ENCODE peak calls at places on chromosomes 13 and 19, in four cellular contexts. P, Z, S and F are unnamed samples. For H3K4me1, the result is how much of the 10 kb centered on the place peaks cover.

GRCh38 chr13:109715902-109716301 is 70.5 kb downstream of the IRS2 start:
- DNase-seq in P (no peak), Z (peak), S (no peak), F (no peak)

GRCh38 chr19:28727133-28727834 is 485.7 kb downstream of the UQCRFS1 start:
- DNase-seq in P (no peak), Z (no peak), S (no peak), F (peak)

GRCh38 chr19:30009013-30009412 is 67.0 kb downstream of the URI1 start:
- DNase-seq in P (no peak), Z (no peak), S (no peak), F (no peak)

GRCh38 chr13:85798999-85799646 is at the start of gene SLITRK6:
- DNase-seq in P (no peak), Z (no peak), S (no peak), F (no peak)

GRCh38 chr19:518292-519231 is 11.3 kb downstream of the TPGS1 start:
- DNase-seq in P (no peak), Z (peak), S (no peak), F (peak)

GRCh38 chr13:109157275-109157674 is 527.9 kb downstream of the MYO16 start:
- DNase-seq in P (no peak), Z (no peak), S (no peak), F (no peak)

GRCh38 chr19:5967994-5968430 is 9.9 kb downstream of the RANBP3 start:
- DNase-seq in P (peak), Z (no peak), S (no peak), F (peak)

GRCh38 chr13:81957121-81957520 is 1616.2 kb upstream of the SPRY2 start:
- DNase-seq in P (no peak), Z (no peak), S (no peak), F (no peak)

GRCh38 chr13:75123428-75123827 is 358.5 kb downstream of the TBC1D4 start:
- DNase-seq in P (no peak), Z (no peak), S (no peak), F (no peak)

GRCh38 chr13:110946171-110946570 is 31.3 kb upstream of the ANKRD10 start:
- DNase-seq in P (no peak), Z (no peak), S (no peak), F (no peak)

GRCh38 chr13:75372517-75372916 is 109.5 kb downstream of the TBC1D4 start:
- DNase-seq in P (peak), Z (no peak), S (no peak), F (peak)

GRCh38 chr19:7506385-7507328 is 9.2 kb upstream of the ZNF358 start:
- DNase-seq in P (peak), Z (peak), S (peak), F (no peak)

GRCh38 chr13:23159205-23159586 is 21.6 kb upstream of the SGCG start:
- DNase-seq in P (no peak), Z (peak), S (no peak), F (no peak)

GRCh38 chr19:15829786-15830185 is 14.3 kb upstream of the OR10H1 start:
- DNase-seq in P (no peak), Z (no peak), S (no peak), F (no peak)

GRCh38 chr19:15831626-15832025 is 16.2 kb upstream of the OR10H1 start:
- DNase-seq in P (no peak), Z (no peak), S (no peak), F (no peak)

GRCh38 chr19:15829277-15829770 is 13.9 kb upstream of the OR10H1 start:
- DNase-seq in P (no peak), Z (no peak), S (no peak), F (no peak)

GRCh38 chr19:15825753-15826152 is 10.3 kb upstream of the OR10H1 start:
- DNase-seq in P (no peak), Z (no peak), S (no peak), F (no peak)

DNA sequence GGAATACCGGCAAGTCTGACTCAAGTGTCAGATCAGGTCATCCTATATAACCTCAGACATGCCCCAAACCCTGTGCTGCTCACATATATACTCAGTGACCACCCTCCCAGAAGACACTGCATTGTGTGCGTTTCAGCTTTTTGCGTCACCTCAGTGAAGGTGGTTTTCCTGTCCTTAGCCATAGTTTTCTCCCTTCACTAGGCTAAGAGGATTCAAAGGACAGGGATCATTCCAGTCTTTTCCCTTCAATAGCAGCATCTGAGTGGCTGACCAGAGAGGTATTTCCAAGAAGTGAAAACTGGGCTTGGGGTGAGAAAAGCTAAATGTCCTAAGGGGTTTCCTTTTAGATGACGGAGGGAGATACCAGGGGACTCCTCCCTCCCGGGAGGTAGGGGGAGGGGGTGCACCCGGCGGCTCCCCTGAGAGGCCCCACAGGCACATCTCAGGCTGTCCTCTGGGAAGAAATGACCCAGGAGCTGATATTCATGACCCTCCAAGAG is 12.7 kb upstream of the OR10H1 start:
- DNase-seq in P (no peak), Z (no peak), S (no peak), F (no peak)
- H3K27ac ChIP-seq in P (no peak), Z (no peak), S (no peak), F (no peak)

DNA sequence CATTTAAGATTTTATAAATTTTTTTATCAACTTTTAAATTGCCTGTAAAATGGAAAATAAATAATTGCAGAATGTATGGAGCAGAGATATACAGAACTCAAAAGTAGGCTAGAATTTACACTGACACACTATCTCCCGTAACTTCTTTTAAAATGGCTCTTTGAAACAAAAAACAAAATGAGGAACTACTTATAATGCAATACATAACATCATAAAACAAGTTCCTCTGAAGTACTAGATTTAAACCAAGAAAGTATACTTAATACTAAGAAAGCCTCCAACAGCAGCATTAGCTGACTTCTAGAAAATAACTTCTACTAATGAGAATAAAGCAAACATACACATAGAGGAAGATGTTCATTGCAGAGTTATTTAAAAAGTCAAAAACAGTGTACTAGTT is 17.0 kb downstream of the RBM26 start:
- DNase-seq in P (no peak), Z (no peak), S (no peak), F (no peak)
- H3K4me1 ChIP-seq in P (under half), Z (under half), S (under half), F (under half)

GRCh38 chr13:106496072-106496997 is 39.1 kb downstream of the EFNB2 start:
- DNase-seq in P (no peak), Z (no peak), S (no peak), F (no peak)
- H3K27ac ChIP-seq in P (no peak), Z (peak), S (peak), F (no peak)

GRCh38 chr19:12720296-12720695 is 3.4 kb downstream of the TNPO2 start:
- DNase-seq in P (no peak), Z (no peak), S (no peak), F (no peak)

GRCh38 chr19:12722566-12723382 is 958 bp downstream of the TNPO2 start:
- DNase-seq in P (peak), Z (peak), S (peak), F (peak)

GRCh38 chr19:12720851-12721655 is 2.7 kb downstream of the TNPO2 start:
- DNase-seq in P (no peak), Z (peak), S (no peak), F (no peak)

GRCh38 chr19:12723383-12723642 is 419 bp downstream of the TNPO2 start:
- DNase-seq in P (peak), Z (no peak), S (no peak), F (no peak)

DNA sequence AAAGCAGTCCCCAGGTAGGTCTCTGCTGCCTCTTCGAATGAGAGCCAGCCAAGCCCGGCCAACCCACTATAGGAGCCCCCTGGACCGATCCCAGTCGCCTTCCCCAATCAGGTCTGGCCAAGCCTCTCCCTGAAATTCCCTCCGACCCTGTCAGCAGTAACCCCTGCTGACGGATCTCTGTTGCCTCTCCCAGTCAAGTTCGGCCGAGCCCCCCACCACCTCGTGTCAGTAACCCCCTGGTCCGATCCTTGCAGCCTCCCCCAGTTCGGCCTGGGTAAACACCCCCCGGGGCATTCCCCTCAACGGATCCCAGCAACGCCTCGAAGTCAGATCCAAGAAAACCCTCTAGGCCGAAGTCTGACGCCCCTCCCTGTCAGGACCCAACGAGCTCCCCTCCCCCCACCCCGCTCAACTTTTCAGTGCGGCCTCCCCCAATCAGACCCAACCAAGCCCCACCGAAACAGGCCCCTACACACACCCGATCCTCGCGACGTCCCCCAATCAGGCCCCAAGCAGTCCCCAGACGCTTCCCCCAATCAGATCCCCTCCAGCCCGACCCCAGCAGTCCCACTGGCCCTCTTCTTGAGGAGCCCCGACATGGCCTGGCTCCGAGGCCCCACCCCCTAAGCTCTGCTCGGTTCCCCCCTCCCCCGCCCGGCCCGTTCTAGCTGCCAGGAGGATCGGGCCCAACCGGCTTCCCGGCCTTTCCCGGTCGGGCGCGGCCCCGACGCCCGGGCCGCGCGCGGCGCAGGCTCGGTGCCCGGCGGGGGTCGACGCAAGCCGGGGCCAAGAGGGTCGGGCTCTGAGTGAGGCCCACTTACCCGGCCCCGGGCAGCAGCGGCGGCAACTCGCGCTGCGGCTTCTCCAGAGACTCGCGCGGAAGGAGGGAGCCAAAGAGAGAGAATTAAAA is 1.8 kb downstream of the TNPO2 start:
- DNase-seq in P (peak), Z (peak), S (no peak), F (no peak)
- H3K4me1 ChIP-seq in P (under half), Z (under half), S (under half), F (under half)

GRCh38 chr13:79724348-79725103 is 243.6 kb downstream of the NDFIP2 start:
- DNase-seq in P (no peak), Z (no peak), S (no peak), F (no peak)

GRCh38 chr13:79723462-79724116 is 242.6 kb downstream of the NDFIP2 start:
- DNase-seq in P (no peak), Z (no peak), S (no peak), F (no peak)

GRCh38 chr13:79722885-79723445 is 242.0 kb downstream of the NDFIP2 start:
- DNase-seq in P (no peak), Z (no peak), S (no peak), F (no peak)

GRCh38 chr13:79725841-79726240 is 244.9 kb downstream of the NDFIP2 start:
- DNase-seq in P (no peak), Z (no peak), S (no peak), F (no peak)
- H3K27ac ChIP-seq in P (no peak), Z (no peak), S (no peak), F (no peak)

DNA sequence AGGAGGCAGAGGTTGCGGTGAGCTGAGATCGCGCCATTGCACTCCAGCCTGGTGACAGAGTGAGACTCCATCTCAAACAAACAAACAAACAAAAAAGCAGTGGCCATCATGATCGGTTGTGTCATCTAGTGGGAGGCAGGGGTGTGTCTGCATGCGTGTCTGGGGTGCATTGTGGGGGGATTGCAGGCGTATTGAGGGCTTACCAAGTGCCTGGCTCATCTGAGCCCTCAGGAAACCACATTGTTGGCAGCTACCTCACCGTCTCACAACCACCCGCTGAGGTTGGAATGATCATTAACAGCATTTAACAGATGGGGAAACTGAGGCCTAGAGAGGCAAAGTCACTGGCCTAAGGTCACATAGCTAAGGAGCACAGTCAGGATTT is 30.5 kb downstream of the NFIC start:
- DNase-seq in P (no peak), Z (peak), S (no peak), F (no peak)
- H3K4me1 ChIP-seq in P (under half), Z (half or more), S (under half), F (under half)

GRCh38 chr19:55027472-55028337 is 10.4 kb downstream of the GP6 start:
- DNase-seq in P (no peak), Z (no peak), S (no peak), F (no peak)
- H3K27ac ChIP-seq in P (no peak), Z (no peak), S (no peak), F (peak)

GRCh38 chr13:46178821-46179220 is 3.2 kb downstream of the LCP1 start:
- DNase-seq in P (no peak), Z (no peak), S (no peak), F (no peak)
- H3K4me1 ChIP-seq in P (half or more), Z (under half), S (under half), F (half or more)

GRCh38 chr19:35167251-35168119 is 12.9 kb downstream of the FXYD5 start:
- DNase-seq in P (no peak), Z (no peak), S (no peak), F (no peak)
- H3K27ac ChIP-seq in P (no peak), Z (no peak), S (no peak), F (peak)

GRCh38 chr13:113445791-113446487 is 7.3 kb downstream of the ADPRHL1 start:
- DNase-seq in P (peak), Z (peak), S (no peak), F (no peak)
- H3K4me1 ChIP-seq in P (under half), Z (under half), S (under half), F (under half)